ENCODE peak calls at places on chromosomes 5 and 9, in eight cellular contexts. I, V, U, Q, K, C, T and R are unnamed samples.

GRCh38 chr9:86046080-86046636 is 53.2 kb downstream of the GOLM1 start:
- DNase-seq in C (no peak), K (no peak), Q (no peak), V (no peak), I (no peak), U (no peak), T (no peak), R (no peak)

GRCh38 chr9:89790542-89791109 is 185.8 kb downstream of the GADD45G start:
- DNase-seq in Q (no peak), I (no peak), T (no peak), C (no peak), V (no peak), U (peak), K (no peak), R (no peak)

GRCh38 chr9:20024159-20024571 is 235.3 kb upstream of the SLC24A2 start:
- DNase-seq in Q (no peak), T (no peak), V (no peak), C (no peak), I (no peak), U (no peak), K (no peak), R (no peak)

GRCh38 chr5:4230905-4231561 is 635.4 kb downstream of the IRX1 start:
- DNase-seq in C (no peak), U (no peak), V (no peak), Q (no peak), K (no peak), T (no peak), I (no peak), R (no peak)

GRCh38 chr9:133031496-133031911 is 707 bp downstream of the GTF3C5 start:
- DNase-seq in V (no peak), C (no peak), U (no peak), Q (no peak), K (no peak), I (no peak), T (no peak), R (no peak)

GRCh38 chr5:95715799-95716461 is 15.2 kb upstream of the RHOBTB3 start:
- DNase-seq in U (no peak), Q (no peak), V (no peak), K (no peak), I (peak), C (no peak), T (no peak), R (no peak)

GRCh38 chr5:124859027-124859426 is 112.6 kb upstream of the ZNF608 start:
- DNase-seq in C (no peak), I (no peak), U (no peak), V (no peak), K (no peak), Q (no peak), T (no peak), R (no peak)

GRCh38 chr9:36399980-36400331 is at the start of gene RNF38:
- DNase-seq in K (no peak), I (no peak), T (no peak), Q (no peak), V (peak), C (no peak), U (no peak), R (no peak)

GRCh38 chr9:107523539-107523938 is 34.0 kb upstream of the KLF4 start:
- DNase-seq in T (no peak), C (no peak), I (no peak), V (no peak), K (no peak), Q (no peak), U (no peak), R (no peak)

GRCh38 chr9:35816708-35817107 is 1.9 kb upstream of the HINT2 start:
- DNase-seq in V (no peak), U (no peak), T (no peak), I (no peak), Q (no peak), K (no peak), C (peak), R (no peak)

GRCh38 chr5:149371296-149371962 is 7.7 kb downstream of the IL17B start:
- DNase-seq in K (no peak), I (peak), Q (peak), V (peak), T (no peak), C (peak), U (peak), R (peak)

GRCh38 chr5:140345919-140346347 is 470 bp downstream of the HBEGF start:
- DNase-seq in U (no peak), Q (peak), T (no peak), I (peak), V (no peak), K (no peak), C (peak), R (peak)

GRCh38 chr9:88586452-88586851 is 51.5 kb downstream of the NXNL2 start:
- DNase-seq in C (no peak), K (no peak), Q (no peak), I (peak), T (no peak), U (no peak), V (no peak), R (no peak)

GRCh38 chr9:91408475-91408874 is 15.2 kb downstream of the NFIL3 start:
- DNase-seq in C (no peak), K (no peak), U (no peak), Q (no peak), I (peak), V (no peak), T (no peak), R (no peak)

GRCh38 chr5:132090107-132090506 is 16.5 kb downstream of the CSF2 start:
- DNase-seq in V (no peak), T (peak), K (no peak), C (no peak), U (no peak), I (peak), Q (no peak), R (no peak)

GRCh38 chr5:143874312-143874711 is 62.4 kb downstream of the HMHB1 start:
- DNase-seq in I (peak), U (no peak), Q (no peak), K (no peak), C (no peak), V (no peak), T (no peak), R (no peak)

GRCh38 chr5:175544108-175544511 is 65.8 kb downstream of the SFXN1 start:
- DNase-seq in K (no peak), T (no peak), U (no peak), C (no peak), Q (no peak), V (no peak), I (no peak), R (no peak)

GRCh38 chr9:108552459-108553040 is 303.2 kb downstream of the ACTL7B start:
- DNase-seq in C (peak), U (no peak), T (no peak), I (no peak), V (no peak), K (no peak), Q (no peak), R (no peak)

GRCh38 chr5:151258771-151259170 is 5.8 kb downstream of the GM2A start:
- DNase-seq in Q (no peak), V (no peak), C (no peak), U (no peak), T (no peak), I (no peak), K (no peak), R (no peak)